ENCODE peak calls at places on chromosomes 11 and 22, in nine cellular contexts. Y, C, D, K, P, Q, X, R and W are unnamed samples.

GRCh38 chr11:120912504-120912903 is 111.4 kb upstream of the TBCEL start:
- DNase-seq in Y (peak; percentile 54), C (peak; percentile 57), D (no peak), K (peak; percentile 16), P (no peak), Q (no peak), X (no peak), R (no peak), W (peak; percentile 61)

GRCh38 chr22:20610243-20610686 is 102.9 kb downstream of the MED15 start:
- DNase-seq in Y (no peak), C (no peak), D (no peak), K (no peak), P (no peak), Q (no peak), X (no peak), R (no peak), W (no peak)

GRCh38 chr11:77560605-77561004 is 29.1 kb upstream of the AQP11 start:
- DNase-seq in Y (no peak), C (peak; percentile 19), D (no peak), K (no peak), P (no peak), Q (no peak), X (no peak), R (no peak), W (peak; percentile 46)

GRCh38 chr11:124657922-124658321 is 15.6 kb downstream of the SIAE start:
- DNase-seq in Y (no peak), C (peak; percentile 10), D (no peak), K (no peak), P (no peak), Q (no peak), X (no peak), R (no peak), W (no peak)

GRCh38 chr22:35893698-35894097 is 134.9 kb downstream of the RBFOX2 start:
- DNase-seq in Y (no peak), C (peak; percentile 66), D (no peak), K (no peak), P (no peak), Q (no peak), X (no peak), R (peak; percentile 26), W (no peak)

GRCh38 chr11:121595717-121596156 is 143.0 kb upstream of the SORL1-AS1 start:
- DNase-seq in Y (peak; percentile 97), C (peak; percentile 99), D (no peak), K (no peak), P (no peak), Q (peak; percentile 68), X (peak; percentile 94), R (no peak), W (peak; percentile 96)

GRCh38 chr22:50734343-50734771 is 3.6 kb upstream of the ACR start:
- DNase-seq in Y (no peak), C (no peak), D (no peak), K (no peak), P (no peak), Q (no peak), X (no peak), R (no peak), W (no peak)

GRCh38 chr11:113994077-113994954 is 19.4 kb downstream of the HTR3A start:
- DNase-seq in Y (no peak), C (peak; percentile 17), D (peak; percentile 14), K (no peak), P (peak; percentile 21), Q (no peak), X (no peak), R (peak; percentile 33), W (no peak)

GRCh38 chr22:41833369-41834004 is 582 bp downstream of the SREBF2 start:
- DNase-seq in Y (no peak), C (peak; percentile 23), D (peak; percentile 20), K (peak; percentile 26), P (peak; percentile 41), Q (peak; percentile 81), X (no peak), R (peak; percentile 62), W (no peak)

GRCh38 chr11:29214833-29215232 is 802.0 kb downstream of the KCNA4 start:
- DNase-seq in Y (no peak), C (peak; percentile 11), D (no peak), K (no peak), P (no peak), Q (no peak), X (no peak), R (no peak), W (peak; percentile 36)